ENCODE peak calls at places on chromosomes 16 and 17, in ten cellular contexts. M is naive thymus-derived CD4-positive, alpha-beta T cell; L is CD4-positive, alpha-beta memory T cell; V is left colon; K is stimulated activated CD8-positive, alpha-beta memory T cell treated with anti-CD3 and anti-CD28 coated beads, Interleukin-12 subunit alpha, Interleukin-12 subunit beta, amount 100 ng/mL, for 4 hours; H is IMR-90; N is activated T-cell treated with anti-CD3 and anti-CD28 coated beads for 4 hours; T is right atrium auricular region; A is activated gamma-delta T cell treated with anti-CD3 and anti-CD28 coated beads, Interleukin-2, amount 50 U/mL, for 16 hours; E is lung microvascular endothelial cell. J is an unnamed sample.

GRCh38 chr16:5450435-5451104 is 353.0 kb upstream of the EEF2KMT start:
- DNase-seq in M (no peak), L (no peak), V (no peak), K (no peak), H (no peak), N (no peak), T (no peak), A (no peak), E (no peak), J (no peak)

GRCh38 chr16:89402962-89403361 is 87.4 kb downstream of the ANKRD11 start:
- DNase-seq in M (peak), L (peak), V (no peak), K (no peak), H (no peak), N (no peak), T (no peak), A (no peak), E (no peak), J (peak)

GRCh38 chr17:2213291-2213960 is 90.2 kb downstream of the SMG6 start:
- DNase-seq in M (no peak), L (no peak), V (no peak), K (no peak), H (peak), N (no peak), T (peak), A (no peak), E (no peak), J (no peak)

GRCh38 chr17:51610155-51610554 is 349.8 kb downstream of the UTP18 start:
- DNase-seq in M (peak), L (no peak), V (no peak), K (no peak), H (no peak), N (no peak), T (no peak), A (no peak), E (no peak), J (no peak)

GRCh38 chr17:29140631-29141483 is 39.3 kb downstream of the MYO18A start:
- DNase-seq in M (peak), L (peak), V (peak), K (no peak), H (peak), N (no peak), T (no peak), A (no peak), E (peak), J (peak)

GRCh38 chr17:7383742-7384488 is 3.0 kb downstream of the TNK1 start:
- DNase-seq in M (peak), L (peak), V (peak), K (peak), H (peak), N (peak), T (no peak), A (peak), E (no peak), J (peak)

GRCh38 chr17:15465045-15465701 is 2.2 kb downstream of the CDRT4 start:
- DNase-seq in M (no peak), L (no peak), V (no peak), K (no peak), H (no peak), N (no peak), T (no peak), A (no peak), E (no peak), J (no peak)

GRCh38 chr17:75765981-75766380 is 989 bp upstream of the GALK1 start:
- DNase-seq in M (no peak), L (no peak), V (no peak), K (no peak), H (no peak), N (no peak), T (no peak), A (no peak), E (no peak), J (no peak)

GRCh38 chr17:12955521-12955920 is 62.3 kb downstream of the ELAC2 start:
- DNase-seq in M (no peak), L (no peak), V (no peak), K (no peak), H (no peak), N (no peak), T (no peak), A (no peak), E (no peak), J (no peak)

GRCh38 chr17:40323731-40324650 is 15.0 kb downstream of the RARA start:
- DNase-seq in M (peak), L (peak), V (peak), K (peak), H (peak), N (peak), T (no peak), A (peak), E (peak), J (no peak)

GRCh38 chr17:67375761-67376160 is 1.3 kb upstream of the PITPNC1 start:
- DNase-seq in M (no peak), L (no peak), V (no peak), K (no peak), H (no peak), N (no peak), T (no peak), A (no peak), E (peak), J (no peak)

GRCh38 chr17:48612456-48612853 is 1.6 kb upstream of the HOXB7 start:
- DNase-seq in M (no peak), L (peak), V (no peak), K (no peak), H (peak), N (no peak), T (no peak), A (no peak), E (no peak), J (no peak)

GRCh38 chr16:12348733-12349704 is 372.5 kb downstream of the SNX29 start:
- DNase-seq in M (no peak), L (no peak), V (no peak), K (no peak), H (no peak), N (no peak), T (no peak), A (no peak), E (no peak), J (no peak)

GRCh38 chr16:2770781-2771111 is 6.3 kb downstream of the ELOB start:
- DNase-seq in M (no peak), L (no peak), V (no peak), K (no peak), H (no peak), N (no peak), T (no peak), A (no peak), E (no peak), J (no peak)

GRCh38 chr17:45036696-45037095 is 14.7 kb downstream of the DCAKD start:
- DNase-seq in M (no peak), L (no peak), V (no peak), K (no peak), H (no peak), N (no peak), T (no peak), A (no peak), E (no peak), J (no peak)

GRCh38 chr17:73096866-73097265 is 4.4 kb upstream of the SLC39A11 start:
- DNase-seq in M (no peak), L (no peak), V (no peak), K (no peak), H (no peak), N (no peak), T (no peak), A (no peak), E (no peak), J (no peak)

GRCh38 chr16:28478511-28479180 is 6.5 kb upstream of the NPIPB7 start:
- DNase-seq in M (no peak), L (no peak), V (no peak), K (no peak), H (no peak), N (no peak), T (no peak), A (no peak), E (no peak), J (no peak)

GRCh38 chr17:27378482-27379200 is 77.6 kb upstream of the KSR1 start:
- DNase-seq in M (no peak), L (no peak), V (no peak), K (no peak), H (no peak), N (no peak), T (no peak), A (no peak), E (no peak), J (no peak)

GRCh38 chr16:58661199-58661830 is 23.3 kb downstream of the SLC38A7 start:
- DNase-seq in M (no peak), L (no peak), V (peak), K (no peak), H (peak), N (no peak), T (peak), A (no peak), E (peak), J (peak)

GRCh38 chr16:75389096-75389692 is 44.1 kb downstream of the CFDP1 start:
- DNase-seq in M (no peak), L (no peak), V (no peak), K (no peak), H (peak), N (no peak), T (no peak), A (no peak), E (no peak), J (no peak)

GRCh38 chr17:76944477-76944876 is 76.3 kb downstream of the MGAT5B start:
- DNase-seq in M (no peak), L (no peak), V (no peak), K (no peak), H (no peak), N (no peak), T (no peak), A (no peak), E (no peak), J (no peak)

GRCh38 chr16:80718480-80719220 is 85.7 kb downstream of the CDYL2 start:
- DNase-seq in M (no peak), L (no peak), V (no peak), K (no peak), H (peak), N (no peak), T (no peak), A (no peak), E (peak), J (no peak)

GRCh38 chr17:17398188-17398927 is 78.4 kb upstream of the MED9 start:
- DNase-seq in M (no peak), L (no peak), V (no peak), K (no peak), H (peak), N (no peak), T (peak), A (no peak), E (no peak), J (no peak)

GRCh38 chr17:50177983-50178834 is 12.4 kb downstream of the SGCA start:
- DNase-seq in M (no peak), L (peak), V (peak), K (no peak), H (peak), N (no peak), T (peak), A (peak), E (peak), J (peak)

GRCh38 chr16:84514874-84515835 is 10.7 kb upstream of the MEAK7 start:
- DNase-seq in M (peak), L (peak), V (peak), K (peak), H (no peak), N (peak), T (no peak), A (peak), E (no peak), J (peak)

GRCh38 chr17:9363440-9364350 is 211.9 kb downstream of the STX8 start:
- DNase-seq in M (no peak), L (no peak), V (no peak), K (no peak), H (peak), N (no peak), T (no peak), A (no peak), E (peak), J (no peak)

GRCh38 chr17:61205931-61206330 is 193.7 kb upstream of the TBX2 start:
- DNase-seq in M (no peak), L (no peak), V (no peak), K (no peak), H (peak), N (no peak), T (no peak), A (no peak), E (no peak), J (no peak)

GRCh38 chr17:11140028-11140427 is 101.0 kb upstream of the SHISA6 start:
- DNase-seq in M (no peak), L (no peak), V (no peak), K (no peak), H (no peak), N (no peak), T (no peak), A (no peak), E (no peak), J (no peak)

GRCh38 chr17:27989046-27989445 is 53.4 kb upstream of the NLK start:
- DNase-seq in M (no peak), L (no peak), V (no peak), K (no peak), H (no peak), N (no peak), T (no peak), A (no peak), E (peak), J (no peak)

GRCh38 chr17:39626171-39626670 is 531 bp upstream of the PPP1R1B start:
- DNase-seq in M (no peak), L (no peak), V (peak), K (no peak), H (no peak), N (peak), T (no peak), A (no peak), E (no peak), J (no peak)

GRCh38 chr16:77043076-77043475 is 147.9 kb upstream of the MON1B start:
- DNase-seq in M (no peak), L (no peak), V (no peak), K (no peak), H (no peak), N (no peak), T (no peak), A (no peak), E (no peak), J (no peak)

GRCh38 chr17:17057057-17057551 is 14.8 kb downstream of the MPRIP start:
- DNase-seq in M (no peak), L (no peak), V (no peak), K (no peak), H (no peak), N (no peak), T (no peak), A (no peak), E (no peak), J (no peak)

GRCh38 chr17:7862692-7863437 is 5.1 kb downstream of the CYB5D1 start:
- DNase-seq in M (no peak), L (peak), V (peak), K (peak), H (peak), N (no peak), T (no peak), A (no peak), E (peak), J (peak)

GRCh38 chr16:54282202-54282922 is 4.2 kb downstream of the IRX3 start:
- DNase-seq in M (no peak), L (no peak), V (peak), K (no peak), H (no peak), N (no peak), T (peak), A (no peak), E (peak), J (no peak)

GRCh38 chr17:74427048-74427762 is 4.7 kb upstream of the GPRC5C start:
- DNase-seq in M (no peak), L (no peak), V (peak), K (no peak), H (no peak), N (no peak), T (no peak), A (no peak), E (no peak), J (peak)

GRCh38 chr16:81476732-81477131 is 32.1 kb downstream of the CMIP start:
- DNase-seq in M (no peak), L (no peak), V (no peak), K (no peak), H (no peak), N (no peak), T (no peak), A (no peak), E (no peak), J (no peak)

J was measured in Peyer's patch.